ENCODE peak calls at places on chromosomes 13 and 19, in six cellular contexts. One of them, this sample, is unnamed.

GRCh38 chr13:98252931-98253470 is 75.9 kb upstream of the RNF113B start:
- DNase-seq in suprapubic skin: no peak
- DNase-seq in osteoblast: peak; percentile 83
- DNase-seq in ascending aorta: no peak
- DNase-seq in heart left ventricle: no peak
- DNase-seq in thoracic aorta: no peak
- DNase-seq in this sample: peak; percentile 4

GRCh38 chr13:25678398-25678797 is 306.6 kb downstream of the ATP8A2 start:
- DNase-seq in suprapubic skin: no peak
- DNase-seq in osteoblast: no peak
- DNase-seq in ascending aorta: no peak
- DNase-seq in heart left ventricle: no peak
- DNase-seq in thoracic aorta: no peak
- DNase-seq in this sample: no peak

GRCh38 chr13:98576963-98577822 is at the start of gene STK24:
- DNase-seq in suprapubic skin: no peak
- DNase-seq in osteoblast: peak; percentile 97
- DNase-seq in ascending aorta: peak; percentile 77
- DNase-seq in heart left ventricle: peak; percentile 74
- DNase-seq in thoracic aorta: no peak
- DNase-seq in this sample: peak; percentile 85

GRCh38 chr13:93900735-93901134 is 578.7 kb downstream of the DCT start:
- DNase-seq in suprapubic skin: no peak
- DNase-seq in osteoblast: no peak
- DNase-seq in ascending aorta: no peak
- DNase-seq in heart left ventricle: no peak
- DNase-seq in thoracic aorta: no peak
- DNase-seq in this sample: no peak

GRCh38 chr13:85497652-85498051 is 301.6 kb downstream of the SLITRK6 start:
- DNase-seq in suprapubic skin: no peak
- DNase-seq in osteoblast: no peak
- DNase-seq in ascending aorta: no peak
- DNase-seq in heart left ventricle: no peak
- DNase-seq in thoracic aorta: no peak
- DNase-seq in this sample: no peak

GRCh38 chr13:36681894-36682624 is 8.2 kb downstream of the SERTM1 start:
- DNase-seq in suprapubic skin: no peak
- DNase-seq in osteoblast: no peak
- DNase-seq in ascending aorta: no peak
- DNase-seq in heart left ventricle: no peak
- DNase-seq in thoracic aorta: no peak
- DNase-seq in this sample: no peak

GRCh38 chr19:56660381-56661105 is 11.0 kb downstream of the ZNF835 start:
- DNase-seq in suprapubic skin: no peak
- DNase-seq in osteoblast: peak; percentile 68
- DNase-seq in ascending aorta: no peak
- DNase-seq in heart left ventricle: peak; percentile 58
- DNase-seq in thoracic aorta: no peak
- DNase-seq in this sample: no peak

GRCh38 chr19:56476671-56477428 is at the start of gene ZNF667:
- DNase-seq in suprapubic skin: no peak
- DNase-seq in osteoblast: peak; percentile 82
- DNase-seq in ascending aorta: no peak
- DNase-seq in heart left ventricle: peak; percentile 33
- DNase-seq in thoracic aorta: peak; percentile 2
- DNase-seq in this sample: no peak

GRCh38 chr13:22967669-22968068 is 213.1 kb upstream of the SGCG start:
- DNase-seq in suprapubic skin: no peak
- DNase-seq in osteoblast: no peak
- DNase-seq in ascending aorta: no peak
- DNase-seq in heart left ventricle: no peak
- DNase-seq in thoracic aorta: no peak
- DNase-seq in this sample: no peak

GRCh38 chr13:76732367-76732766 is 153.8 kb downstream of the KCTD12 start:
- DNase-seq in suprapubic skin: no peak
- DNase-seq in osteoblast: peak; percentile 44
- DNase-seq in ascending aorta: no peak
- DNase-seq in heart left ventricle: no peak
- DNase-seq in thoracic aorta: no peak
- DNase-seq in this sample: no peak

GRCh38 chr13:99984463-99985242 is 3.1 kb downstream of the ZIC2 start:
- DNase-seq in suprapubic skin: no peak
- DNase-seq in osteoblast: peak; percentile 79
- DNase-seq in ascending aorta: no peak
- DNase-seq in heart left ventricle: no peak
- DNase-seq in thoracic aorta: no peak
- DNase-seq in this sample: no peak
- H3K4me3 ChIP-seq in suprapubic skin: no peak overlapping the region
- H3K4me3 ChIP-seq in osteoblast: no peak overlapping the region
- H3K4me3 ChIP-seq in ascending aorta: no peak overlapping the region
- H3K4me3 ChIP-seq in heart left ventricle: no peak overlapping the region
- H3K4me3 ChIP-seq in thoracic aorta: no peak overlapping the region
- H3K4me3 ChIP-seq in this sample: peak overlapping the region; percentile 26

GRCh38 chr19:31905980-31906948 is 439.1 kb upstream of the ZNF507 start:
- DNase-seq in suprapubic skin: no peak
- DNase-seq in osteoblast: no peak
- DNase-seq in ascending aorta: no peak
- DNase-seq in heart left ventricle: peak; percentile 56
- DNase-seq in thoracic aorta: no peak
- DNase-seq in this sample: no peak
- H3K27ac ChIP-seq in suprapubic skin: peak overlapping the region; percentile 79
- H3K27ac ChIP-seq in osteoblast: no peak overlapping the region
- H3K27ac ChIP-seq in ascending aorta: no peak overlapping the region
- H3K27ac ChIP-seq in heart left ventricle: peak overlapping the region; percentile 13
- H3K27ac ChIP-seq in thoracic aorta: no peak overlapping the region
- H3K27ac ChIP-seq in this sample: no peak overlapping the region

DNA sequence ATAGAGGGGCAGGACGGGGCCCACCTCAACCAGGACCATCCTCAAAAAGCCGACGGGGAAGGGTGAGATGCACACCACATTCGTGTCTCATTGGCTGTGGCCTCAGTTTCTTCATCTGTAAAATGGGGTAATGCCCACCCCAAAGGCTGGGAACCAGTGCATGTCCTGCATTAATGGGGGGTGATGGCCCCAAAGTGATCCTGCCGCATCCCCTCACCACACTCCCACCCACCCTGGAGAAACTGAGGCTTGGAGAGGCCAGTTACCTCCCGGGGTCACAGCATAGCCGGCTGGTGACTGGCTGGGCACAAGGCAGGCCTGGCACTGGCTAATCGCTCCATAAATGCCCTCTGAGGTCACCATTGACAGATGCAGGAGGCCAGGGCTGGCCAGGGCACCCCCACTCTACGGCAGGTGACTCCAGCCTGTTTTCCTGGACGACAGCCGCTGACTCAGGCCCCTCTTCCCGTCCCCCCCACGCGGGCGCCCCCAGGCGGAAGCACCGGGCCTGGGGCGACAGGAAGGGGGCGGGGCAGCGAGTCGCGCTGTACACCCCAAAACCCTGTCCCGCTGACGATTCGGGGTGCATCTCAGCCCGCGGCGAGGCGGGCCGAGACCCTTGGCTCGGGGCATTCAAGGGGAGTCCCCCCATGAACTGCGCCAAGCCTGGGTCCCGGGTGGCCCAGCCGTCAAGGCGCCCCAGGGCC is 483 bp upstream of the MIDN start:
- DNase-seq in suprapubic skin: no peak
- DNase-seq in osteoblast: peak; percentile 96
- DNase-seq in ascending aorta: peak; percentile 92
- DNase-seq in heart left ventricle: peak; percentile 90
- DNase-seq in thoracic aorta: no peak
- DNase-seq in this sample: no peak
- TF ChIP-seq CTCF in suprapubic skin: no peak
- TF ChIP-seq CTCF in osteoblast: peak; percentile 25
- TF ChIP-seq CTCF in ascending aorta: no peak
- TF ChIP-seq CTCF in heart left ventricle: peak; percentile 48
- TF ChIP-seq CTCF in thoracic aorta: no peak
- TF ChIP-seq CTCF in this sample: no peak

DNA sequence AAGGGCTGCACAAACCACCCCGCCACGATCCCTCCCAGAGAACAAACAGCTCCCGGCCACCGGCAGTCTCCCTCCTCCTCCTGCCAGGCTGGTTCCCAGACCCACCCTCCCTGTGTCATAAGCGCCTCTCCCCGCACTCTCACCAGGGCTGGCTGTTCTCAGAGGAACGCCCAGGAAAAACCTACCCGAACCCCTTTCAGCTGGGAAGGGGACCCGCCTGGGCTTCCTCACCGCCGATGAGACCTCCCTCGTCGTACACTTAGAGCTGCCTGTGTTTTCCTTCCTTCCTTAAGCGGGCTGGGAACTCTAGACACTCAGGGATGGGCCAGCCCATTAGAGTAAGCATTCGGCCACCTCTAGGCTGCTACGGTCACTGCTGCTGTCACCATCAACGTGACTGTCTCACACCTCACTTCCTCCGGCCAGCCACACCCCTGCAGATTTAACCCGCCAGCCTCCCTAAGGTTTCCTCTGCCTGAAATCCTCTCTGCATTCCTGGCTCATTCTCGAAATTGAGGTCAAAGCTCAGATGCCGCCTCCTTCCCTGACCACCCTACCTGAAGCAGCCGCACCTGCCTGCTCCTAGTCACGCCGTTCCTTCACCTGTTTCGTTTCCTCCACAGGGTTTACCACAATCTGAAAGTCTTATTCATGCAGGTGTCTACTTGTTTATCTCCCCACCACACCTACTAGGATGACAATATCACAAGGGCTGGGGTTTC is 6.3 kb upstream of the RDH13 start:
- DNase-seq in suprapubic skin: no peak
- DNase-seq in osteoblast: peak; percentile 91
- DNase-seq in ascending aorta: no peak
- DNase-seq in heart left ventricle: peak; percentile 65
- DNase-seq in thoracic aorta: no peak
- DNase-seq in this sample: no peak
- H3K4me3 ChIP-seq in suprapubic skin: peak overlapping the region; percentile 38
- H3K4me3 ChIP-seq in osteoblast: peak overlapping the region; percentile 10
- H3K4me3 ChIP-seq in ascending aorta: no peak overlapping the region
- H3K4me3 ChIP-seq in heart left ventricle: peak overlapping the region; percentile 33
- H3K4me3 ChIP-seq in thoracic aorta: peak overlapping the region; percentile 60
- H3K4me3 ChIP-seq in this sample: peak overlapping the region; percentile 30

DNA sequence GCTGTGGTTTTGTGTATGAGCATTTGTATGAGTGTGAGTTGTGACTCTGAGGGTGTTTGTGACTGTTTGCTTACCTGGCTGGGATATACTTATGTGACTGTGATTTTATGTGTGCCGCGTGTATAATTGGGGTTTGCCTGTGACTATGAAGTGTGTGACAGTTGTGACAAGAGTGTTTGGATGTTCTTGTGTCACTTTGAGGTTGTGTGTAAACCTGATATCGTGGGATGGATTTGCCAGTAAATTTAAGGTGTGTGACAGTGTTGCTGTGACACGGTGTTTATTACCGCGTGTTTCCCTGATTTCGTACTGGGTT is 442 bp downstream of the ZNF420 start:
- DNase-seq in suprapubic skin: no peak
- DNase-seq in osteoblast: no peak
- DNase-seq in ascending aorta: no peak
- DNase-seq in heart left ventricle: no peak
- DNase-seq in thoracic aorta: no peak
- DNase-seq in this sample: no peak
- H3K27ac ChIP-seq in suprapubic skin: peak overlapping the region; percentile 78
- H3K27ac ChIP-seq in osteoblast: peak overlapping the region; percentile 65
- H3K27ac ChIP-seq in ascending aorta: peak overlapping the region; percentile 87
- H3K27ac ChIP-seq in heart left ventricle: peak overlapping the region; percentile 93
- H3K27ac ChIP-seq in thoracic aorta: peak overlapping the region; percentile 70
- H3K27ac ChIP-seq in this sample: peak overlapping the region; percentile 89